ENCODE peak calls at places on chromosomes 4 and X, in five cellular contexts. K is hepatocyte, N is GM23248, D is MM.1S, S is OCI-LY7. V is an unnamed sample.

GRCh38 chrX:9466115-9466495 is 1.2 kb downstream of the TBL1X start:
- DNase-seq in K (peak), N (peak), D (peak), S (peak), V (peak)

GRCh38 chrX:9816094-9816700 is 30.0 kb downstream of the SHROOM2 start:
- DNase-seq in K (no peak), N (no peak), D (no peak), S (no peak), V (no peak)

GRCh38 chrX:14073158-14073557 is 43.5 kb upstream of the GEMIN8 start:
- DNase-seq in K (no peak), N (no peak), D (no peak), S (no peak), V (no peak)

GRCh38 chr4:46450556-46450955 is 60.6 kb upstream of the GABRA2 start:
- DNase-seq in K (no peak), N (no peak), D (no peak), S (no peak), V (no peak)

GRCh38 chr4:123168812-123169211 is 227.8 kb upstream of the SPRY1 start:
- DNase-seq in K (no peak), N (no peak), D (peak), S (no peak), V (no peak)

GRCh38 chrX:37787353-37787869 is 7.6 kb downstream of the CYBB start:
- DNase-seq in K (no peak), N (no peak), D (peak), S (peak), V (no peak)

GRCh38 chr4:23373269-23373668 is 516.6 kb downstream of the PPARGC1A start:
- DNase-seq in K (peak), N (no peak), D (no peak), S (no peak), V (no peak)

GRCh38 chr4:105600951-105601350 is 48.5 kb downstream of the ARHGEF38 start:
- DNase-seq in K (no peak), N (no peak), D (no peak), S (no peak), V (no peak)

GRCh38 chrX:40749874-40750273 is 14.5 kb upstream of the MED14 start:
- DNase-seq in K (no peak), N (peak), D (peak), S (peak), V (no peak)

GRCh38 chrX:132918523-132918922 is 39.9 kb downstream of the HS6ST2 start:
- DNase-seq in K (no peak), N (no peak), D (no peak), S (no peak), V (no peak)

GRCh38 chrX:103343105-103343504 is 13.1 kb downstream of the TCEAL7 start:
- DNase-seq in K (peak), N (peak), D (peak), S (peak), V (peak)

GRCh38 chrX:53681661-53682060 is 4.9 kb downstream of the HUWE1 start:
- DNase-seq in K (no peak), N (peak), D (no peak), S (no peak), V (no peak)

GRCh38 chrX:102155806-102156179 is at the start of gene BEX5:
- DNase-seq in K (peak), N (peak), D (peak), S (no peak), V (peak)

GRCh38 chrX:102154218-102154860 is 1.4 kb downstream of the BEX5 start:
- DNase-seq in K (no peak), N (no peak), D (peak), S (no peak), V (peak)

DNA sequence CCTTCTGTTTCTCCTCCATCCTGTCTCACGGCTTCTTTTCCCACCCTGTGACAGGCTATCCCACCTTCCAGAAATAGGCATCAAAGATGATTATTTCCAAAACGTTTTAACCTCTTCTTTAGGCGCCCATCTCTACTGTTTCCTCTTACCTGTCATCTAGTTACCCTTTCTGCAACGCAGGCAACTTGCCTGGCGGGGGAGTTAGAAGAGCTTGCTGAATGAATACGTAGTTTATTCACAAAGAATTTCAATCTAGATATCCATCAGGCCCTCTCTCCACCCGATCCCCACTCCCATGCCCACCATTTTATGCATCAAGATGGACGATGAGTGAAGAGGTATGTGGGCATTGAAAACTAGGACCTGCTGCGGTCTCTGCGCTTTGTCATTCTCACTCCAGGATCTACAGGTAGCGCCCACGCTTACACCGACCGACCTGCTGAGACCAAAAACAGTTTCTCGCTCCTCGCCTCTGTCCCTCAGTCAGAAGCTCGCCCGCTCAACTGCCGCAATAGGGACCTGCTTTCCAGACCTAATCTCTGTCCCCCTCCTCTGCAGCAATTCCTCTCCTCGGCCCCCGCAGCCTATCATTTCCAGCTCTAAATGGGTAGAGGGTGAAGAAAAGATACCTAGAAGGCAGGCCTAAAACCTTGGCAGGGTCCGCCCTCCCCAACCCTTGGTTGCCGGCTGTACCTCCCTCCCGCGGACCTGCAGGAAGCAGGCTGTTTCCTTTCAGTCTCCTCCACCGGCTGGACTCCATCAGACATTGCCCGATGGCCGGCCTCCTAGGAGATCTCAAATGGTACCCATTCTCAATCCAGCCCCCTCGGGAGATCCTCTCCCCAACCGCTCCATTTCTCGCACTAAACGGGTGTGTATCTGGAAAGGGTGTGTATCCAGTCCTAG is 624 bp downstream of the BEX5 start:
- DNase-seq in K (no peak), N (peak), D (peak), S (no peak), V (peak)
- TF ChIP-seq EZH2phosphoT487 in K (no peak), N (no peak), D (no peak), S (no peak), V (no peak)

DNA sequence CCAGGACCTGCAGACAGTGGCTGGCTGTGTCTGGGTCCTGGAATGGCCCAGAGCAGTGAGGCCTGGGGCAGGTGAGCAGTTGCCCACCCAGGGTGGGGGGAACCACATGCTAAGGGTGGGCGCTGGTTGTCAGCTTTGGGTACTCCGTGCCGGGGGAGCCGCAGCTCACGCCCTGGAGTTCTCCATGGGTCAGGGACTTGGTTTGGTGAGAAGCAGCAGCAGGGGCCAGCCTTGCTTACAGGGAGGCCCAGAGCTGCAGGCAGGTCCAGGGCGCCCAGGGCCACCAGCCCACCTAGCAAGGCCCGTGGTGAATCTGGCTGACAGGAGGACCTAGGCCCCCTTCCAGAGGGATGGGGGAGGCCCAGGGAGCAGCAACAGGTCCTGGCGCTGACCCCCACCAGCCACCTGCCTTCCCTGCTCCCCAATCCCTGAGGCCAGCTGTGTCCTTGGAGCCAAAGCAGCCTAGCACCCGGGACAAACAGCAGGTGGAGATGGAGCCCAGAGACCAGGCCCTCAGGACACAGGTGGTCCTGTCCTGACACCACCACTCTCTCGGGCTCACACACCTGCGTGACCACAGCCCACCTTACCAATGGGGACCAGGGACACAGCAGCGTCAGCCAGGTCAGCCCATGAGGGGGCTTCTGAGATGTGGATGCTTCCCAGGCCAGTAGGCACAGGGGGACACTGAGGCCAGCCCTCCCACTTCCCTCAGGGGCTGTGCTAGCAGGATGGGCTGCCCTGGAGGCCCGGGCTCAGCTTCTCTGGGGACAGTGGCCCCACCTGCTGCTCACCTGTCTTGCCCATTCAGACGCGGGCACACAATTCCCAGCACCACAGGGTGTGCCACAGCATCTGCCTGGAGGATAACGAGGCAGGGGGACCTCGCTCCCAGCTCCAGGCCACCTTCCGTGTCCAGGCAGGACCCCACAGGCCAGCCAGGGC is 3.5 kb downstream of the MXD4 start:
- DNase-seq in K (no peak), N (no peak), D (no peak), S (no peak), V (no peak)
- TF ChIP-seq EZH2phosphoT487 in K (no peak), N (no peak), D (no peak), S (no peak), V (no peak)

GRCh38 chr4:38084984-38085383 is 124.8 kb downstream of the PTTG2 start:
- DNase-seq in K (no peak), N (peak), D (no peak), S (no peak), V (no peak)
- TF ChIP-seq EZH2phosphoT487 in K (no peak), N (no peak), D (no peak), S (no peak), V (no peak)

GRCh38 chrX:150575415-150575814 is 7.0 kb downstream of the MTM1 start:
- DNase-seq in K (peak), N (peak), D (no peak), S (no peak), V (no peak)
- TF ChIP-seq EZH2phosphoT487 in K (no peak), N (no peak), D (no peak), S (no peak), V (no peak)

DNA sequence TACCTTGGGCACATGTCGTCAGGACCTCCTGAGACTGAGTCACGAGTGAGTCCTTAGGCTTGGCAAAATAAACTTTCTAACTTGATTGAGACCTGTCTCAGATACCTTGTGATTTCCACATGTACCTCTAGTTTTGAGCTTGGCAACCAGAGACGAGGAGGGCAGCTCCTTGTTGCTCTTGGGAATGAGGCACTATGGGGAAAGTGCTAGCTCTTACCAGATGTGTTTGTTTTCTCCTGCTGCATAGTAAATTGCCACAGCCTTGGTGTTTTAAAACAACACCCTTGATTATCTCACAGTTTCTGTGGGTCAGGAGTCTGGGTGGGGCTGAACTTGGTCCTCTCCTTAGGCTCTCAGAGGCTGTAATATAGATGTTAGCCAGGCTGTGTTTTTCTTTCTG is 59.1 kb upstream of the MAML3 start:
- DNase-seq in K (peak), N (peak), D (no peak), S (no peak), V (no peak)
- TF ChIP-seq EZH2phosphoT487 in K (no peak), N (no peak), D (no peak), S (no peak), V (no peak)

DNA sequence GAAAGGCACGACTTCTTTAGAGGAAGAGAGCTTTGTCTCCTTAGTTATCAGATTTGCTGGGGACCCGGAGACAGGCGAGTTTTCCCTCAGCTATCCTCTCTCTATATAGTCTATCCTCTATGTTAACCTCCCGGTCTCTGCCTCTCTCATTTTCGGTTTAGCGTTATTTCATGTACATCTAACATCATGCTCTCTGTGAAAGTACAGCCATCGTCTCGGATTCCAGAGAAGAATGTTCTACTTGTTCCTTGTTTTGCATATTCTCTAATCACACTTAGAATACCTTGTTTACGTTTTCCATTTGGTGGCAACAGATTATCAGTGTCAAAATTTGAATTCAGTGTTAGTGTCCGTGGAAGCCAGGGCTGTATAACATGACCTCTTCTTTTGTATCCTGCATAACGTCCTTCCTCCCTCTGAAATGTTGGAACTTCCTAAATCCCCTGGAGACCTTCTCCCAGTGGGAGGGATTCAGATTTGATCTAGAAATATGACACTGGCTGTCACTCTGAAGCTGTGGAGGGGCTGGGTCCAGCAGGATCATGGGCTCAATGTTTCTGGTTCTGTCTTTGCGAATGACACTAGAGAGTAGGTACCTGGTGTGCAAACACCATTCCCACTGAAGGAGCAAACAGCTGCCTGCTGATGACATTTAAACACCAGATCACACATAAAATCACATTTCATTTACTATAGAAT is 725 bp upstream of the CXCL3 start:
- DNase-seq in K (no peak), N (peak), D (no peak), S (no peak), V (no peak)
- TF ChIP-seq EZH2phosphoT487 in K (no peak), N (no peak), D (no peak), S (no peak), V (no peak)

GRCh38 chrX:331145-331771 is 12.7 kb upstream of the GTPBP6 start:
- DNase-seq in K (peak), N (peak), D (no peak), S (no peak), V (peak)
- TF ChIP-seq EZH2phosphoT487 in K (no peak), N (no peak), D (no peak), S (no peak), V (no peak)

GRCh38 chrX:134661295-134661694 is 3.0 kb upstream of the PLAC1 start:
- DNase-seq in K (no peak), N (no peak), D (no peak), S (no peak), V (no peak)
- TF ChIP-seq EZH2phosphoT487 in K (no peak), N (no peak), D (no peak), S (no peak), V (no peak)

DNA sequence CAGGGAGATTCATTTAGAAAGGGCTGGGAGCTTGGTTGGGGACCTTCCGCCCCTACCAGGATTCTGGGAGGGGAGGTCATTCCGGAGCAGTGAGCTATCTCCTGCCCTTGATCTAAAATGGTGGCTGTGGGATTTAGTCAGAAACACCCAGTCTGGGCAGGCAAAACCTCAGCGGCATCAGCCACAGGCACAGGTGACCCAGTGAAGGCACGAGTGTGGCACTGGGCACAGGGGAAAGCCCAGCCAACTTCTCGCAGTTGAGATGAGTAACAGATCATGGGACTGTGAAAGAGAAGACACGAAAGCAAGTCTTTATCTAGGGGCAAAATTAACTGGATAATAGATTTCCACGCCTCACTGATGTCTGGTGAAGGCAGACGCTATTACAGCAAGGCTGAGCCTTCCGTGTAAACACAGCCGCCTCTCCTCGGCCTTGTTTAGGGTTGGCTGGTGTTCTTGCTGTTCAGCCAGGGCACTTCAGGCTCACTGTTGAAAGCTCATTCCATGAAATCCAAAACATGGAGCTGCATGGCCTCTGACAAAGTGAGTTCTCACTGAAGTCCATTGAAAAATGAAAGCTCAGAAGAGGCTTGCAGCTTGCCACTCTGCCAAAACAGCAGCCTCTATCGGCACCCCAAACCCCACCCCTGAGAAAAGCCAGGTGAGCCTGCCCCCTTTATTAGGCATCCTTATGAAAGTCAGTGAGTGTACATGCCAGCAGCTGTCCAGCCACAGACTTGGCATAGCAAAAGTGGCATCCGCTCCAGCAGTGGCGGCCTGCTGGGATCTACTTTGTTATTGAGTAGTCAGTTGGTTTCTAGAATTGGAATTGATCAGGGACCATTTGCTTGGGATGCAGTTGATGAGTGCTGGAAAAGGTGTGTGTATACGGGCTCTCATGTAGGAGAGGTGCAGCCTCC is 102.3 kb upstream of the MTM1 start:
- DNase-seq in K (no peak), N (no peak), D (no peak), S (no peak), V (no peak)
- TF ChIP-seq EZH2phosphoT487 in K (no peak), N (no peak), D (no peak), S (no peak), V (no peak)